ENCODE peak calls at places on chromosomes 1 and 21, in seven cellular contexts. B is prostate gland, M is GM23338, I is HCT116, W is stomach, A is breast epithelium, K is Panc1. S is an unnamed sample.

GRCh38 chr1:222404710-222405109 is 143.2 kb downstream of the HHIPL2 start:
- DNase-seq in B (no peak), M (no peak), I (no peak), W (no peak), A (no peak), K (no peak), S (no peak)

GRCh38 chr1:189211742-189212141 is 1265.9 kb downstream of the BRINP3 start:
- DNase-seq in B (no peak), M (no peak), I (no peak), W (no peak), A (no peak), K (no peak), S (no peak)

GRCh38 chr1:79100385-79100784 is 93.9 kb upstream of the ADGRL4 start:
- DNase-seq in B (no peak), M (no peak), I (no peak), W (no peak), A (no peak), K (no peak), S (no peak)

GRCh38 chr1:207869859-207870258 is 41.1 kb downstream of the CD34 start:
- DNase-seq in B (no peak), M (no peak), I (no peak), W (no peak), A (no peak), K (no peak), S (no peak)

GRCh38 chr1:163094589-163094988 is 25.4 kb downstream of the RGS4 start:
- DNase-seq in B (no peak), M (no peak), I (no peak), W (no peak), A (no peak), K (no peak), S (no peak)

GRCh38 chr1:172477216-172477615 is 33.3 kb upstream of the PIGC start:
- DNase-seq in B (no peak), M (no peak), I (no peak), W (no peak), A (no peak), K (no peak), S (no peak)

GRCh38 chr1:32786856-32787255 is 30.3 kb downstream of the YARS1 start:
- DNase-seq in B (no peak), M (no peak), I (no peak), W (no peak), A (no peak), K (no peak), S (no peak)

GRCh38 chr21:36507397-36508018 is 27.6 kb upstream of the CLDN14 start:
- DNase-seq in B (peak; percentile 51), M (no peak), I (no peak), W (no peak), A (no peak), K (no peak), S (no peak)

GRCh38 chr21:38683222-38683621 is 122.5 kb upstream of the ETS2 start:
- DNase-seq in B (no peak), M (no peak), I (no peak), W (no peak), A (no peak), K (no peak), S (no peak)

GRCh38 chr1:29209173-29209572 is 21.6 kb downstream of the MECR start:
- DNase-seq in B (no peak), M (no peak), I (no peak), W (no peak), A (no peak), K (no peak), S (no peak)
- H3K36me3 ChIP-seq in B (no peaks in the 10 kb centered on the region), M (peaks cover 9% of the 10 kb centered on the region), I (peaks cover 14% of the 10 kb centered on the region), W (peaks cover 83% of the 10 kb centered on the region), A (peaks cover 4% of the 10 kb centered on the region), K (no peaks in the 10 kb centered on the region), S (peaks cover 12% of the 10 kb centered on the region)

GRCh38 chr1:167863921-167864279 is 50.0 kb downstream of the ADCY10 start:
- DNase-seq in B (no peak), M (no peak), I (no peak), W (no peak), A (no peak), K (no peak), S (no peak)

GRCh38 chr1:167862432-167863076 is 51.4 kb downstream of the ADCY10 start:
- DNase-seq in B (no peak), M (no peak), I (no peak), W (no peak), A (no peak), K (no peak), S (no peak)

GRCh38 chr1:167860231-167860923 is 53.6 kb downstream of the ADCY10 start:
- DNase-seq in B (no peak), M (no peak), I (no peak), W (no peak), A (no peak), K (no peak), S (no peak)

GRCh38 chr1:167861664-167862381 is 52.1 kb downstream of the ADCY10 start:
- DNase-seq in B (no peak), M (no peak), I (no peak), W (no peak), A (no peak), K (no peak), S (no peak)

DNA sequence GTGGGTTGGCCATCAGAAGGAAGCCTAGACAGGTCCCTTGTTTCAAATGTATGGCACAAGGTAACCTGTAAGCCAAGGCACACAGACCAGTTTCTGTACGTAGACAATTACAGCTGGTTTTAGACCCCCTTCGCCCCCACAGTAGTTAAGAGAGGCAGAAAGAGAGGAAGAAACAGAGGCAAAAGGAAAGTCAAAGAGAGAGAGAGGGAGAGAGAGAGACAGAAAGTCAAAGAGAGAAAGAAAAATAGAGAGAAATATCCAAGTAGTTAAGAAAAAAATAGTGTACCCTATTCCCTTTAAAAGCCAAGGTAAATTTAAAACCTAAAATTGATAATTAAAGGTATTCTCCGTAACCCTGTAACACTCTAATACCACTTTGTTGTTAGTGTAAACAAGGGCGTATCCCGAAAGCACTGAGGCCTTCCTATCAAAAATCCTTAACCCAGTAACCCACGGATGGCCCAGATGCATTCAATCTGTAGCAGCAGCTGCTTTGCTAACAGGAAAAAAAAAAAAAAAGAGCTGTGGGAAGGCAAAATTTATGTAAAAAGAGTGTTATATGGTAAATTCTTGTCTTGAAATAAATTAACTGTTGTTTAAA is 49.4 kb downstream of the ADCY10 start:
- DNase-seq in B (no peak), M (no peak), I (no peak), W (no peak), A (no peak), K (no peak), S (no peak)
- TF ChIP-seq POLR2AphosphoS5 in B (no peak), M (no peak), I (no peak), W (no peak), A (no peak), K (no peak), S (no peak)

GRCh38 chr21:34078915-34079314 is 5.5 kb downstream of the MRPS6 start:
- DNase-seq in B (no peak), M (no peak), I (no peak), W (no peak), A (no peak), K (no peak), S (peak; percentile 31)

GRCh38 chr21:34076835-34077234 is 3.5 kb downstream of the MRPS6 start:
- DNase-seq in B (no peak), M (no peak), I (no peak), W (no peak), A (no peak), K (no peak), S (no peak)

GRCh38 chr21:34080693-34081092 is 7.3 kb downstream of the MRPS6 start:
- DNase-seq in B (no peak), M (no peak), I (no peak), W (no peak), A (no peak), K (no peak), S (no peak)

GRCh38 chr21:34075760-34076159 is 2.4 kb downstream of the MRPS6 start:
- DNase-seq in B (no peak), M (no peak), I (no peak), W (no peak), A (no peak), K (no peak), S (no peak)

DNA sequence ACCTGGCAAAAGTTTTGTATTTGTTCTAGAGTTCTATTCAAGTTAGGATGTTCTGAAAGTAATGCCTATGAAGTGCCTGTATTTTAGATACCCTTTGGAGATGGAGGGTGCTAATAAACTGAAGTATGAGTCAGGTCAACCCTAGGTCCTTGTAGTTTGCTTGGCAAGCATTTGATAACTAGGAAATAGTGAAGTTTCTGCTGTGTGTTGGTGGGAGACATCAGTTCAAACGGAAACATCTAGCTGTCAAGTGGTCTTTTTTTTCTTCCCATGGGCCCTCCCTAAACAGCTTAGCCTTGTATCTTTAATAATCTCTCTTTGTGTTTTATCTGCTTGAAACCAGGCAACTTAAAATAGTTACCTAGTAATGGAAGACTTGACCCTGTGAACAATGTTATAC is 4.5 kb downstream of the MRPS6 start:
- DNase-seq in B (no peak), M (no peak), I (no peak), W (no peak), A (no peak), K (no peak), S (no peak)
- H3K4me3 ChIP-seq in B (no peak overlapping the region), M (no peak overlapping the region), I (no peak overlapping the region), W (no peak overlapping the region), A (no peak overlapping the region), K (no peak overlapping the region), S (no peak overlapping the region)

DNA sequence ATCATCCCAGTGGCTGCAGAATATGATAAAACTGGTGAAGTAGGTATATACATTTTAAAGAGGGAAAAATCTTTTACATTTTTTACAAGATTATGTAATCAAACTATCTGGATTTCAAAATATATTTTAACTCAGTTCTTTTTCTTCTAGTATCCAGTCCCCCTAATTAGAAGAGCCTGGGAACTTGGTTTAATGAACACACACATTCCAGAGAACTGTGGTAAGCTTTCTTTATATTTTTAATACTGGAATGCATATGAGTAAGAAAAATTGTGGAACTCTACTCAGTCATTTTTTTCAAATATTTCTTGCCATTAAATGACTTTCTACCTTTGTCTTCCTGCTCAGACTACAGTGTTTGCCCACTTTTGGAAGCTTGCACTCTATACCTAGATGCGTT is 8.2 kb downstream of the ACADM start:
- DNase-seq in B (no peak), M (no peak), I (no peak), W (no peak), A (no peak), K (no peak), S (no peak)
- H3K36me3 ChIP-seq in B (peaks cover 7% of the 10 kb centered on the region), M (peaks cover 15% of the 10 kb centered on the region), I (peaks cover 17% of the 10 kb centered on the region), W (peaks cover 53% of the 10 kb centered on the region), A (no peaks in the 10 kb centered on the region), K (peaks cover 28% of the 10 kb centered on the region), S (peaks cover 4% of the 10 kb centered on the region)

GRCh38 chr1:35807614-35808375 is at the start of gene AGO4:
- DNase-seq in B (peak; percentile 47), M (peak; percentile 81), I (no peak), W (peak; percentile 58), A (peak; percentile 55), K (peak; percentile 15), S (peak; percentile 70)
- TF ChIP-seq POLR2AphosphoS5 in B (no peak), M (peak; percentile 27), I (peak; percentile 33), W (no peak), A (no peak), K (peak; percentile 46), S (peak; percentile 72)

S was measured in upper lobe of left lung.